ENCODE peak calls at places on chromosomes 7 and 10, in ten cellular contexts. R is BJ; L is upper lobe of right lung; S is activated CD8-positive, alpha-beta memory T cell treated with anti-CD3 and anti-CD28 coated beads for 1 hour; Y is DMS153; V is GM04504; N is right lobe of liver; K is ELR; P is brain microvascular endothelial cell; W is GM13977. F is an unnamed sample.

GRCh38 chr7:98661607-98662006 is 44.5 kb downstream of the NPTX2 start:
- DNase-seq in R (no peak), L (no peak), S (no peak), Y (no peak), V (no peak), N (no peak), K (no peak), P (no peak), W (no peak), F (no peak)

GRCh38 chr10:32372000-32372875 is 25.3 kb upstream of the EPC1 start:
- DNase-seq in R (no peak), L (no peak), S (no peak), Y (no peak), V (no peak), N (peak; percentile 53), K (no peak), P (no peak), W (no peak), F (no peak)

GRCh38 chr10:23368816-23369640 is 24.4 kb upstream of the C10orf67 start:
- DNase-seq in R (no peak), L (no peak), S (no peak), Y (no peak), V (no peak), N (no peak), K (no peak), P (no peak), W (peak; percentile 23), F (no peak)

GRCh38 chr7:23105086-23105643 is 420 bp upstream of the KLHL7 start:
- DNase-seq in R (no peak), L (no peak), S (no peak), Y (no peak), V (no peak), N (no peak), K (no peak), P (no peak), W (peak; percentile 23), F (peak; percentile 28)

GRCh38 chr10:74213571-74214162 is 62.6 kb downstream of the ADK start:
- DNase-seq in R (no peak), L (peak; percentile 59), S (peak; percentile 17), Y (peak; percentile 1), V (no peak), N (peak; percentile 39), K (peak; percentile 62), P (peak; percentile 42), W (peak; percentile 45), F (no peak)

GRCh38 chr10:23404461-23404980 is 34.4 kb upstream of the OTUD1 start:
- DNase-seq in R (no peak), L (no peak), S (no peak), Y (no peak), V (no peak), N (no peak), K (no peak), P (no peak), W (no peak), F (no peak)

GRCh38 chr7:5870311-5870710 is 10.3 kb upstream of the OCM start:
- DNase-seq in R (no peak), L (no peak), S (no peak), Y (no peak), V (no peak), N (no peak), K (no peak), P (no peak), W (no peak), F (no peak)

GRCh38 chr7:45598697-45599520 is 24.7 kb downstream of the ADCY1 start:
- DNase-seq in R (no peak), L (no peak), S (no peak), Y (no peak), V (no peak), N (no peak), K (no peak), P (no peak), W (no peak), F (no peak)

GRCh38 chr10:22648547-22648961 is 65.8 kb downstream of the PIP4K2A start:
- DNase-seq in R (peak; percentile 70), L (no peak), S (no peak), Y (no peak), V (peak; percentile 71), N (no peak), K (peak; percentile 73), P (no peak), W (no peak), F (no peak)

GRCh38 chr7:116420003-116420402 is 79.5 kb upstream of the CAV2 start:
- DNase-seq in R (no peak), L (no peak), S (no peak), Y (no peak), V (no peak), N (no peak), K (no peak), P (no peak), W (no peak), F (no peak)

GRCh38 chr7:95915731-95916130 is 143.4 kb downstream of the DYNC1I1 start:
- DNase-seq in R (no peak), L (no peak), S (no peak), Y (peak; percentile 17), V (no peak), N (no peak), K (no peak), P (no peak), W (no peak), F (no peak)

GRCh38 chr7:157635148-157635500 is 298.3 kb downstream of the DNAJB6 start:
- DNase-seq in R (no peak), L (peak; percentile 22), S (no peak), Y (no peak), V (no peak), N (no peak), K (no peak), P (no peak), W (no peak), F (no peak)

GRCh38 chr7:95595825-95596182 is 512 bp downstream of the PDK4 start:
- DNase-seq in R (no peak), L (no peak), S (no peak), Y (no peak), V (no peak), N (peak; percentile 40), K (no peak), P (no peak), W (no peak), F (no peak)

F was measured in NCI-H345.